ENCODE peak calls at places on chromosomes 11 and 22, in six cellular contexts. C, I, Y, H, D and Q are unnamed samples. For H3K4me1 and H3K9me3, the result is how much of the 10 kb centered on the place peaks cover.

GRCh38 chr22:48424201-48424627 is 1403.5 kb downstream of the BRD1 start:
- DNase-seq in C (no peak), I (no peak), Y (no peak), H (no peak), D (no peak), Q (no peak)

GRCh38 chr11:42249956-42250355 is 790.5 kb upstream of the LRRC4C start:
- DNase-seq in C (no peak), I (no peak), Y (no peak), H (no peak), D (no peak), Q (no peak)

GRCh38 chr22:24503137-24503850 is 8.2 kb downstream of the UPB1 start:
- DNase-seq in C (peak), I (peak), Y (peak), H (peak), D (peak), Q (no peak)

GRCh38 chr22:23603266-23603665 is 23.2 kb upstream of the IGLL1 start:
- DNase-seq in C (no peak), I (no peak), Y (no peak), H (no peak), D (no peak), Q (no peak)

GRCh38 chr22:46758867-46759290 is 3.6 kb upstream of the TBC1D22A start:
- DNase-seq in C (peak), I (peak), Y (no peak), H (no peak), D (peak), Q (no peak)

GRCh38 chr11:33389635-33390034 is 132.5 kb downstream of the HIPK3 start:
- DNase-seq in C (no peak), I (no peak), Y (no peak), H (no peak), D (no peak), Q (no peak)

GRCh38 chr11:43554148-43554473 is 126.4 kb upstream of the HSD17B12 start:
- DNase-seq in C (no peak), I (no peak), Y (no peak), H (no peak), D (no peak), Q (no peak)

GRCh38 chr11:1654388-1655167 is 25.0 kb downstream of the KRTAP5-5 start:
- DNase-seq in C (no peak), I (no peak), Y (no peak), H (no peak), D (no peak), Q (no peak)

GRCh38 chr11:66639066-66639813 is 737 bp downstream of the RBM4 start:
- DNase-seq in C (peak), I (peak), Y (peak), H (peak), D (peak), Q (no peak)

GRCh38 chr22:23391022-23391421 is 189.1 kb downstream of the IGLL1 start:
- DNase-seq in C (no peak), I (no peak), Y (no peak), H (no peak), D (no peak), Q (no peak)

GRCh38 chr11:63505857-63506528 is at the start of gene LGALS12:
- DNase-seq in C (no peak), I (no peak), Y (no peak), H (no peak), D (no peak), Q (no peak)

GRCh38 chr11:64518928-64519327 is 72.1 kb upstream of the SLC22A12 start:
- DNase-seq in C (no peak), I (no peak), Y (no peak), H (no peak), D (no peak), Q (no peak)

GRCh38 chr22:40469181-40469580 is 98.8 kb downstream of the SGSM3 start:
- DNase-seq in C (no peak), I (no peak), Y (no peak), H (no peak), D (no peak), Q (no peak)

GRCh38 chr22:46002757-46003270 is 25.9 kb upstream of the WNT7B start:
- DNase-seq in C (no peak), I (no peak), Y (no peak), H (no peak), D (no peak), Q (no peak)

GRCh38 chr11:112318193-112318592 is 57.5 kb upstream of the PLET1 start:
- DNase-seq in C (no peak), I (peak), Y (no peak), H (no peak), D (no peak), Q (no peak)

GRCh38 chr11:396511-396947 is 2.5 kb downstream of the PKP3 start:
- DNase-seq in C (no peak), I (peak), Y (no peak), H (no peak), D (no peak), Q (no peak)

GRCh38 chr11:125591659-125592304 is 870 bp upstream of the STT3A start:
- DNase-seq in C (no peak), I (no peak), Y (peak), H (peak), D (peak), Q (no peak)

GRCh38 chr22:36830601-36831000 is 13.8 kb upstream of the PVALB start:
- DNase-seq in C (no peak), I (no peak), Y (no peak), H (no peak), D (no peak), Q (no peak)

GRCh38 chr11:65695459-65696241 is 16.4 kb upstream of the KAT5 start:
- DNase-seq in C (no peak), I (no peak), Y (peak), H (no peak), D (peak), Q (no peak)

GRCh38 chr11:36500315-36500721 is 9.8 kb downstream of the TRAF6 start:
- DNase-seq in C (no peak), I (peak), Y (peak), H (no peak), D (peak), Q (no peak)

GRCh38 chr11:127590319-127590718 is 589.7 kb upstream of the KIRREL3 start:
- DNase-seq in C (no peak), I (no peak), Y (no peak), H (no peak), D (no peak), Q (no peak)

GRCh38 chr11:101195294-101195693 is 65.7 kb upstream of the PGR start:
- DNase-seq in C (no peak), I (no peak), Y (no peak), H (no peak), D (peak), Q (no peak)

GRCh38 chr11:123451183-123451907 is 21.3 kb downstream of the GRAMD1B start:
- DNase-seq in C (no peak), I (no peak), Y (no peak), H (no peak), D (no peak), Q (no peak)

GRCh38 chr11:72981067-72981466 is 161.1 kb downstream of the FCHSD2 start:
- DNase-seq in C (no peak), I (no peak), Y (no peak), H (no peak), D (no peak), Q (no peak)
- H3K4me1 ChIP-seq in C (under half), I (under half), Y (under half), H (under half), D (under half), Q (under half)

DNA sequence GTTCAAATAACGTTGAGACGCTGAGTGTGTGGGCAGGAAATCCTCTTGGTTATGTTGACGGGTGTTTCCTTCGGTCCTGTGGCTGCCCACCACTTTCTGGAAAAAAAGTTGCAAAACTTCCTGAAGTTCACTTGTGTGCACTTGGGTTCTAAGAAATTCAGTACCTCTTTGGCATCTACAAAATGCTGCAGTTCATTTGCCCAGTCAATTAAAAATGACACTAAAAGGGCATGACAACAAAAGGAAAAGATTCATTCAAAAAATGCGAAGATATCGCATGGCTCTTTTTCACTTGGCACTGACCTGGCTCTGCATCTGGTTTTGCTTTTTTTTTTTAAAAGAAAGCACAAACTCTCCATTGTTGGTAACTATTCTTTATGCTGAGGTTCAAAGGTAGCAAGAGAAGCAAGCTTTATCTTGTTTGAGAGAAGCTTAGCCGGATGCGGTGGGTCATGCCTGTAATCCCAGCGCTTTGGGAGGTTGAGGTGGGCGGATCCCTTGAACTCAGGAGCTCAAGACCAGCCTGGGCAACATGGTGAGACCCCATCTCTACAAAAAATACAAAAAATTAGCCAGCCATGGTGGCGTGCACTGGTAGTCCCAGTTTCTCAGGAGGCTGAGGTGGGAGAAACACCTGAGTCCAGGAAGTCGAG is 10.6 kb upstream of the XBP1 start:
- DNase-seq in C (peak), I (no peak), Y (peak), H (no peak), D (peak), Q (no peak)
- H3K4me3 ChIP-seq in C (peak), I (no peak), Y (no peak), H (no peak), D (no peak), Q (no peak)

GRCh38 chr11:55624531-55624930 is 10.4 kb upstream of the OR4P4 start:
- DNase-seq in C (no peak), I (no peak), Y (no peak), H (no peak), D (no peak), Q (no peak)
- H3K9me3 ChIP-seq in C (under half), I (under half), Y (under half), H (under half), D (half or more), Q (under half)

DNA sequence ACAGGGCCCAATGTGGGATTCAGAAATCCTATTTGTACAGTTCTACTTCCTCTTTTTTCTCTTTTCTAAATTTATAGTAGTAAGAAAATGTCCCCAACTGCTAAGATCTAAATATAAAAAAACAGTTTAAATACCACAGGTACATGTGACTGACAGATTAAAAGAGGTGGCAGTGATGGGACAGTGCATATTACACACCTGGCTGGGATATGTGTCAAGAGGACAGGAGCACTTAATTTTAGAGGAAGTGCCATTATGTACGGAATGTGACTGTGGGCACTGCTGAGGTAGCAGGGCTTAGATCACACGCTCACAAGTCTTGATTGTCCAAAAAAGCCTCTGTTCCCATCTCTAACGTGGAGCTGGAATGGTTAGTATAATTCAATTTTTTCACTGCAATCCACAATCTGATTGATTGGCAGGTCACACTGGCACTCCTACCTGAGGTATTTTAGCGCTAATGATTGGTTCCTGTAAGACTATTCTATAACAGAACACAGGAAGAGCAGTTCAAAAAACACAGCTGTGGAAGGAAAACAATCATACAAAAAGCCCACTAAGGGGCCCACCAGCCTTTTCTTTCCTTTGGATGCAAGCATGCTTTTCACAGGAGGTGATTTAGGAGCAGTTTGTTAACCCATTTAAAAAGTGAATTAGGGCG is 34.6 kb downstream of the APOL5 start:
- DNase-seq in C (no peak), I (no peak), Y (no peak), H (no peak), D (no peak), Q (no peak)
- H3K4me1 ChIP-seq in C (under half), I (under half), Y (under half), H (under half), D (under half), Q (under half)

DNA sequence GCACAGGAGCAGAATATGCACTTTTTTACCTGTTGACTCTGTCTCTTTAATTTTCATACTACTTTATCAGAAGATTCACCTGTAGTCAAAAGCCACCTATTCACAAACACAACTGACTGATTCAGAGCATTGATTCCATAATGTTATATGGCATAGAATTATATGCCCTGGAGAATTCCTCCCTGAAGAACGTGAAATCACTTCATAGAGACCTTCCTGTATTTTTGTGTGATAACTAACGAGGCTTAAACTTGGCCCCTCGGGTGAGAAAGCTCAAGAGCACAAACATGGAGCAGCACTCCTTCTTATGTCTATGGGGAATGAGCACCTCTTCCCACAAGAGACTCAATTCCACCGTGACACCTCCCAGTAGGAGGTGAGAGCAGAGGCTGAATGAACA is at the start of gene OR10A6:
- DNase-seq in C (no peak), I (no peak), Y (no peak), H (no peak), D (no peak), Q (no peak)
- H3K4me3 ChIP-seq in C (no peak), I (no peak), Y (no peak), H (no peak), D (no peak), Q (no peak)